ENCODE peak calls at places on chromosome 14, in seven cellular contexts. D is activated T-helper 1 cell treated with Interleukin-2 at 50 U/mL for 16 hours; G is stimulated activated CD8-positive, alpha-beta memory T cell treated with anti-CD3 and anti-CD28 coated beads, Interleukin-4, amount 100 ng/mL, for 4 hours; L is GM04504; W is stimulated activated CD4-positive, alpha-beta T cell treated with anti-CD3 and anti-CD28 coated beads, Interleukin-1b, Interleukin-23, amount 100 ng/mL, for 1 hour; V is ureter; Z is GM23338. X is an unnamed sample.

GRCh38 chr14:55303646-55304277 is 32.5 kb downstream of the FBXO34 start:
- DNase-seq in D (no peak), G (no peak), L (no peak), W (no peak), V (no peak), Z (no peak), X (no peak)

GRCh38 chr14:94971750-94972149 is 185.6 kb downstream of the DICER1 start:
- DNase-seq in D (no peak), G (no peak), L (no peak), W (no peak), V (peak; percentile 61), Z (no peak), X (peak; percentile 87)

GRCh38 chr14:36655054-36655381 is 6.6 kb upstream of the PAX9 start:
- DNase-seq in D (no peak), G (no peak), L (no peak), W (no peak), V (no peak), Z (peak; percentile 45), X (no peak)

GRCh38 chr14:26730929-26731618 is 133.2 kb upstream of the NOVA1 start:
- DNase-seq in D (no peak), G (no peak), L (no peak), W (no peak), V (no peak), Z (peak; percentile 80), X (peak; percentile 28)

GRCh38 chr14:35223927-35224326 is 68.3 kb upstream of the PSMA6 start:
- DNase-seq in D (no peak), G (no peak), L (no peak), W (no peak), V (no peak), Z (no peak), X (no peak)

GRCh38 chr14:67365476-67365875 is 5.3 kb downstream of the EIF2S1 start:
- DNase-seq in D (no peak), G (no peak), L (no peak), W (no peak), V (no peak), Z (no peak), X (no peak)

GRCh38 chr14:69536976-69537375 is 37.7 kb downstream of the CCDC177 start:
- DNase-seq in D (no peak), G (no peak), L (no peak), W (no peak), V (no peak), Z (no peak), X (no peak)

GRCh38 chr14:97976861-97977260 is 1179.7 kb downstream of the VRK1 start:
- DNase-seq in D (no peak), G (no peak), L (no peak), W (no peak), V (no peak), Z (no peak), X (no peak)

GRCh38 chr14:68663385-68664076 is 129.3 kb downstream of the ZFP36L1 start:
- DNase-seq in D (no peak), G (no peak), L (no peak), W (no peak), V (no peak), Z (no peak), X (peak; percentile 80)

GRCh38 chr14:100900837-100901390 is 2.6 kb downstream of the RTL1 start:
- DNase-seq in D (no peak), G (no peak), L (no peak), W (no peak), V (no peak), Z (peak; percentile 80), X (peak; percentile 56)

GRCh38 chr14:98775892-98776291 is 496.1 kb downstream of the BCL11B start:
- DNase-seq in D (no peak), G (no peak), L (no peak), W (no peak), V (no peak), Z (no peak), X (no peak)

GRCh38 chr14:74964787-74965769 is 9.7 kb upstream of the PGF start:
- DNase-seq in D (no peak), G (no peak), L (no peak), W (no peak), V (no peak), Z (no peak), X (no peak)

GRCh38 chr14:99242816-99243795 is 28.9 kb downstream of the BCL11B start:
- DNase-seq in D (no peak), G (no peak), L (no peak), W (no peak), V (no peak), Z (no peak), X (no peak)

GRCh38 chr14:52354257-52354656 is 40.1 kb downstream of the PTGER2 start:
- DNase-seq in D (no peak), G (no peak), L (no peak), W (no peak), V (no peak), Z (no peak), X (no peak)

GRCh38 chr14:72850360-72850759 is 43.5 kb downstream of the DPF3 start:
- DNase-seq in D (no peak), G (no peak), L (no peak), W (no peak), V (no peak), Z (no peak), X (no peak)

GRCh38 chr14:104081951-104082464 is 3.5 kb upstream of the ASPG start:
- DNase-seq in D (no peak), G (no peak), L (no peak), W (no peak), V (no peak), Z (no peak), X (no peak)

GRCh38 chr14:87896393-87897380 is 96.3 kb downstream of the GALC start:
- DNase-seq in D (no peak), G (no peak), L (no peak), W (no peak), V (no peak), Z (peak; percentile 81), X (peak; percentile 74)

GRCh38 chr14:39175445-39176262 is 600 bp downstream of the PNN start:
- DNase-seq in D (peak; percentile 25), G (no peak), L (peak; percentile 10), W (no peak), V (peak; percentile 52), Z (peak; percentile 60), X (no peak)

GRCh38 chr14:36503771-36504741 is 16.0 kb downstream of the NKX2-1 start:
- DNase-seq in D (no peak), G (no peak), L (no peak), W (no peak), V (no peak), Z (peak; percentile 57), X (peak; percentile 39)

GRCh38 chr14:31159682-31160296 is 47.8 kb downstream of the HECTD1 start:
- DNase-seq in D (no peak), G (no peak), L (no peak), W (no peak), V (peak; percentile 52), Z (no peak), X (no peak)

GRCh38 chr14:69105326-69105725 is 47.6 kb downstream of the DCAF5 start:
- DNase-seq in D (no peak), G (no peak), L (no peak), W (no peak), V (no peak), Z (no peak), X (peak; percentile 94)

GRCh38 chr14:32594766-32595165 is 265.7 kb downstream of the AKAP6 start:
- DNase-seq in D (no peak), G (no peak), L (peak; percentile 81), W (no peak), V (no peak), Z (no peak), X (peak; percentile 39)

GRCh38 chr14:102323102-102323501 is 3.6 kb downstream of the ZNF839 start:
- DNase-seq in D (no peak), G (no peak), L (peak; percentile 75), W (no peak), V (peak; percentile 59), Z (peak; percentile 74), X (peak; percentile 83)

GRCh38 chr14:68807148-68807600 is 14.3 kb upstream of the ZFP36L1 start:
- DNase-seq in D (no peak), G (no peak), L (no peak), W (no peak), V (peak; percentile 76), Z (no peak), X (peak; percentile 61)

GRCh38 chr14:69671365-69672050 is 60.1 kb downstream of the SUSD6 start:
- DNase-seq in D (no peak), G (no peak), L (no peak), W (no peak), V (no peak), Z (no peak), X (no peak)

GRCh38 chr14:48792376-48793024 is 793.7 kb downstream of the RPS29 start:
- DNase-seq in D (no peak), G (no peak), L (no peak), W (no peak), V (no peak), Z (peak; percentile 4), X (peak; percentile 20)

GRCh38 chr14:95667251-95667693 is 19.0 kb upstream of the TCL1B start:
- DNase-seq in D (no peak), G (no peak), L (no peak), W (no peak), V (no peak), Z (no peak), X (no peak)

GRCh38 chr14:68374682-68375081 is 418.2 kb downstream of the ZFP36L1 start:
- DNase-seq in D (no peak), G (no peak), L (no peak), W (no peak), V (no peak), Z (no peak), X (no peak)

GRCh38 chr14:87877877-87878276 is 115.1 kb downstream of the GALC start:
- DNase-seq in D (no peak), G (no peak), L (no peak), W (no peak), V (no peak), Z (no peak), X (peak; percentile 3)

GRCh38 chr14:32896979-32897723 is 41.5 kb upstream of the NPAS3 start:
- DNase-seq in D (no peak), G (no peak), L (peak; percentile 13), W (no peak), V (no peak), Z (no peak), X (peak; percentile 55)

GRCh38 chr14:102575479-102576428 is 16.7 kb upstream of the RCOR1 start:
- DNase-seq in D (no peak), G (no peak), L (no peak), W (no peak), V (no peak), Z (no peak), X (no peak)

GRCh38 chr14:68682166-68683103 is 110.4 kb downstream of the ZFP36L1 start:
- DNase-seq in D (peak; percentile 28), G (no peak), L (peak; percentile 98), W (peak; percentile 9), V (no peak), Z (no peak), X (peak; percentile 91)

GRCh38 chr14:98368214-98368613 is 903.8 kb downstream of the BCL11B start:
- DNase-seq in D (no peak), G (no peak), L (no peak), W (no peak), V (no peak), Z (no peak), X (no peak)

GRCh38 chr14:35196571-35196970 is 74.2 kb downstream of the PRORP start:
- DNase-seq in D (no peak), G (no peak), L (no peak), W (no peak), V (no peak), Z (no peak), X (no peak)

GRCh38 chr14:38867561-38868150 is 235.4 kb downstream of the SEC23A start:
- DNase-seq in D (peak; percentile 5), G (peak; percentile 10), L (peak; percentile 65), W (no peak), V (peak; percentile 81), Z (peak; percentile 90), X (peak; percentile 90)

GRCh38 chr14:95770777-95771176 is 56.9 kb upstream of the TCL1A start:
- DNase-seq in D (no peak), G (no peak), L (no peak), W (no peak), V (no peak), Z (no peak), X (peak; percentile 4)

GRCh38 chr14:36683083-36683724 is 21.5 kb downstream of the PAX9 start:
- DNase-seq in D (no peak), G (no peak), L (no peak), W (no peak), V (no peak), Z (peak; percentile 41), X (no peak)

X was measured in astrocyte of the hippocampus.